ENCODE peak calls at places on chromosomes 4 and X, in seven cellular contexts. One of them, this sample, is unnamed.

GRCh38 chrX:46407753-46408130 is 137.5 kb downstream of the ZNF674 start:
- DNase-seq in Calu3: no peak
- DNase-seq in AG20443: peak; percentile 23
- DNase-seq in GM23248: peak; percentile 44
- DNase-seq in RPMI7951: peak; percentile 49
- DNase-seq in astrocyte of the hippocampus: peak; percentile 10
- DNase-seq in NAMALWA: no peak
- DNase-seq in this sample: no peak

GRCh38 chrX:9873952-9874351 is 87.7 kb downstream of the SHROOM2 start:
- DNase-seq in Calu3: peak; percentile 28
- DNase-seq in AG20443: peak; percentile 39
- DNase-seq in GM23248: peak; percentile 53
- DNase-seq in RPMI7951: peak; percentile 56
- DNase-seq in astrocyte of the hippocampus: peak; percentile 32
- DNase-seq in NAMALWA: peak; percentile 61
- DNase-seq in this sample: no peak

GRCh38 chr4:128946929-128947328 is 137.4 kb downstream of the JADE1 start:
- DNase-seq in Calu3: no peak
- DNase-seq in AG20443: no peak
- DNase-seq in GM23248: no peak
- DNase-seq in RPMI7951: no peak
- DNase-seq in astrocyte of the hippocampus: no peak
- DNase-seq in NAMALWA: no peak
- DNase-seq in this sample: no peak

GRCh38 chr4:138595731-138596465 is 353.7 kb upstream of the SLC7A11 start:
- DNase-seq in Calu3: no peak
- DNase-seq in AG20443: peak; percentile 30
- DNase-seq in GM23248: no peak
- DNase-seq in RPMI7951: no peak
- DNase-seq in astrocyte of the hippocampus: peak; percentile 68
- DNase-seq in NAMALWA: no peak
- DNase-seq in this sample: peak; percentile 66

GRCh38 chr4:17544831-17545234 is 29.9 kb downstream of the CLRN2 start:
- DNase-seq in Calu3: peak; percentile 44
- DNase-seq in AG20443: no peak
- DNase-seq in GM23248: no peak
- DNase-seq in RPMI7951: no peak
- DNase-seq in astrocyte of the hippocampus: no peak
- DNase-seq in NAMALWA: no peak
- DNase-seq in this sample: no peak

GRCh38 chr4:78863254-78863869 is 75.9 kb downstream of the PAQR3 start:
- DNase-seq in Calu3: no peak
- DNase-seq in AG20443: no peak
- DNase-seq in GM23248: peak; percentile 3
- DNase-seq in RPMI7951: no peak
- DNase-seq in astrocyte of the hippocampus: no peak
- DNase-seq in NAMALWA: no peak
- DNase-seq in this sample: no peak

GRCh38 chrX:134478374-134478773 is 18.4 kb downstream of the HPRT1 start:
- DNase-seq in Calu3: no peak
- DNase-seq in AG20443: no peak
- DNase-seq in GM23248: no peak
- DNase-seq in RPMI7951: no peak
- DNase-seq in astrocyte of the hippocampus: no peak
- DNase-seq in NAMALWA: no peak
- DNase-seq in this sample: no peak

GRCh38 chrX:112043997-112044396 is 38.6 kb downstream of the TRPC5 start:
- DNase-seq in Calu3: peak; percentile 5
- DNase-seq in AG20443: no peak
- DNase-seq in GM23248: peak; percentile 10
- DNase-seq in RPMI7951: no peak
- DNase-seq in astrocyte of the hippocampus: peak; percentile 19
- DNase-seq in NAMALWA: peak; percentile 40
- DNase-seq in this sample: no peak

GRCh38 chrX:47446431-47446830 is 36.6 kb downstream of the ZNF41 start:
- DNase-seq in Calu3: no peak
- DNase-seq in AG20443: no peak
- DNase-seq in GM23248: no peak
- DNase-seq in RPMI7951: no peak
- DNase-seq in astrocyte of the hippocampus: no peak
- DNase-seq in NAMALWA: no peak
- DNase-seq in this sample: no peak

GRCh38 chr4:17562157-17562556 is 14.8 kb upstream of the LAP3 start:
- DNase-seq in Calu3: no peak
- DNase-seq in AG20443: no peak
- DNase-seq in GM23248: peak; percentile 12
- DNase-seq in RPMI7951: peak; percentile 41
- DNase-seq in astrocyte of the hippocampus: no peak
- DNase-seq in NAMALWA: no peak
- DNase-seq in this sample: no peak

GRCh38 chr4:8727546-8728510 is 135.3 kb downstream of the CPZ start:
- DNase-seq in Calu3: no peak
- DNase-seq in AG20443: no peak
- DNase-seq in GM23248: no peak
- DNase-seq in RPMI7951: no peak
- DNase-seq in astrocyte of the hippocampus: no peak
- DNase-seq in NAMALWA: no peak
- DNase-seq in this sample: no peak

GRCh38 chr4:118033148-118034060 is 882 bp upstream of the NDST3 start:
- DNase-seq in Calu3: peak; percentile 66
- DNase-seq in AG20443: peak; percentile 77
- DNase-seq in GM23248: peak; percentile 48
- DNase-seq in RPMI7951: peak; percentile 43
- DNase-seq in astrocyte of the hippocampus: peak; percentile 76
- DNase-seq in NAMALWA: no peak
- DNase-seq in this sample: peak; percentile 26

GRCh38 chrX:118976599-118977340 is 2.4 kb downstream of the LONRF3 start:
- DNase-seq in Calu3: peak; percentile 79
- DNase-seq in AG20443: peak; percentile 26
- DNase-seq in GM23248: peak; percentile 31
- DNase-seq in RPMI7951: peak; percentile 27
- DNase-seq in astrocyte of the hippocampus: peak; percentile 30
- DNase-seq in NAMALWA: peak; percentile 17
- DNase-seq in this sample: no peak

GRCh38 chr4:85979276-85979675 is 380.6 kb downstream of the MAPK10 start:
- DNase-seq in Calu3: no peak
- DNase-seq in AG20443: no peak
- DNase-seq in GM23248: no peak
- DNase-seq in RPMI7951: no peak
- DNase-seq in astrocyte of the hippocampus: no peak
- DNase-seq in NAMALWA: no peak
- DNase-seq in this sample: no peak

GRCh38 chr4:3368334-3368733 is 73.4 kb upstream of the HGFAC start:
- DNase-seq in Calu3: no peak
- DNase-seq in AG20443: no peak
- DNase-seq in GM23248: no peak
- DNase-seq in RPMI7951: no peak
- DNase-seq in astrocyte of the hippocampus: no peak
- DNase-seq in NAMALWA: no peak
- DNase-seq in this sample: no peak

GRCh38 chrX:136953867-136954787 is 73.6 kb upstream of the RBMX start:
- DNase-seq in Calu3: peak; percentile 65
- DNase-seq in AG20443: peak; percentile 56
- DNase-seq in GM23248: peak; percentile 81
- DNase-seq in RPMI7951: peak; percentile 62
- DNase-seq in astrocyte of the hippocampus: peak; percentile 75
- DNase-seq in NAMALWA: peak; percentile 79
- DNase-seq in this sample: peak; percentile 55

GRCh38 chrX:150234126-150234525 is 129.0 kb upstream of the MAMLD1 start:
- DNase-seq in Calu3: no peak
- DNase-seq in AG20443: no peak
- DNase-seq in GM23248: no peak
- DNase-seq in RPMI7951: peak; percentile 72
- DNase-seq in astrocyte of the hippocampus: peak; percentile 35
- DNase-seq in NAMALWA: no peak
- DNase-seq in this sample: no peak

GRCh38 chr4:1400191-1400805 is 5.9 kb downstream of the NKX1-1 start:
- DNase-seq in Calu3: no peak
- DNase-seq in AG20443: no peak
- DNase-seq in GM23248: no peak
- DNase-seq in RPMI7951: no peak
- DNase-seq in astrocyte of the hippocampus: no peak
- DNase-seq in NAMALWA: no peak
- DNase-seq in this sample: no peak

GRCh38 chr4:23717528-23718248 is 172.2 kb downstream of the PPARGC1A start:
- DNase-seq in Calu3: no peak
- DNase-seq in AG20443: peak; percentile 61
- DNase-seq in GM23248: peak; percentile 52
- DNase-seq in RPMI7951: peak; percentile 29
- DNase-seq in astrocyte of the hippocampus: peak; percentile 53
- DNase-seq in NAMALWA: peak; percentile 70
- DNase-seq in this sample: peak; percentile 20

GRCh38 chrX:109797311-109797975 is 64.4 kb upstream of the ACSL4 start:
- DNase-seq in Calu3: no peak
- DNase-seq in AG20443: peak; percentile 10
- DNase-seq in GM23248: peak; percentile 11
- DNase-seq in RPMI7951: peak; percentile 30
- DNase-seq in astrocyte of the hippocampus: peak; percentile 17
- DNase-seq in NAMALWA: no peak
- DNase-seq in this sample: no peak

GRCh38 chrX:115642895-115643530 is 82.0 kb downstream of the PLS3 start:
- DNase-seq in Calu3: peak; percentile 38
- DNase-seq in AG20443: peak; percentile 25
- DNase-seq in GM23248: peak; percentile 48
- DNase-seq in RPMI7951: peak; percentile 47
- DNase-seq in astrocyte of the hippocampus: peak; percentile 71
- DNase-seq in NAMALWA: peak; percentile 64
- DNase-seq in this sample: peak; percentile 67

GRCh38 chr4:47705326-47705981 is 132.4 kb downstream of the CORIN start:
- DNase-seq in Calu3: no peak
- DNase-seq in AG20443: no peak
- DNase-seq in GM23248: peak; percentile 52
- DNase-seq in RPMI7951: peak; percentile 20
- DNase-seq in astrocyte of the hippocampus: peak; percentile 11
- DNase-seq in NAMALWA: peak; percentile 54
- DNase-seq in this sample: no peak

GRCh38 chr4:25345880-25346279 is 31.2 kb upstream of the ANAPC4 start:
- DNase-seq in Calu3: no peak
- DNase-seq in AG20443: no peak
- DNase-seq in GM23248: no peak
- DNase-seq in RPMI7951: peak; percentile 41
- DNase-seq in astrocyte of the hippocampus: no peak
- DNase-seq in NAMALWA: no peak
- DNase-seq in this sample: peak; percentile 33

GRCh38 chrX:49659771-49660170 is 36.0 kb downstream of the PAGE1 start:
- DNase-seq in Calu3: no peak
- DNase-seq in AG20443: no peak
- DNase-seq in GM23248: no peak
- DNase-seq in RPMI7951: no peak
- DNase-seq in astrocyte of the hippocampus: no peak
- DNase-seq in NAMALWA: no peak
- DNase-seq in this sample: no peak

GRCh38 chrX:154332561-154332960 is 37.0 kb downstream of the TKTL1 start:
- DNase-seq in Calu3: no peak
- DNase-seq in AG20443: no peak
- DNase-seq in GM23248: no peak
- DNase-seq in RPMI7951: no peak
- DNase-seq in astrocyte of the hippocampus: no peak
- DNase-seq in NAMALWA: no peak
- DNase-seq in this sample: no peak

GRCh38 chr4:2408401-2408958 is 10.0 kb downstream of the ZFYVE28 start:
- DNase-seq in Calu3: no peak
- DNase-seq in AG20443: no peak
- DNase-seq in GM23248: no peak
- DNase-seq in RPMI7951: no peak
- DNase-seq in astrocyte of the hippocampus: no peak
- DNase-seq in NAMALWA: peak; percentile 71
- DNase-seq in this sample: no peak

GRCh38 chrX:152989292-152989658 is 4.6 kb downstream of the PNMA5 start:
- DNase-seq in Calu3: no peak
- DNase-seq in AG20443: peak; percentile 32
- DNase-seq in GM23248: peak; percentile 25
- DNase-seq in RPMI7951: no peak
- DNase-seq in astrocyte of the hippocampus: no peak
- DNase-seq in NAMALWA: no peak
- DNase-seq in this sample: no peak

GRCh38 chr4:3483471-3483921 is 20.4 kb downstream of the DOK7 start:
- DNase-seq in Calu3: no peak
- DNase-seq in AG20443: peak; percentile 80
- DNase-seq in GM23248: peak; percentile 89
- DNase-seq in RPMI7951: peak; percentile 76
- DNase-seq in astrocyte of the hippocampus: peak; percentile 80
- DNase-seq in NAMALWA: no peak
- DNase-seq in this sample: no peak

GRCh38 chrX:39764441-39764914 is 333.3 kb downstream of the BCOR start:
- DNase-seq in Calu3: no peak
- DNase-seq in AG20443: no peak
- DNase-seq in GM23248: no peak
- DNase-seq in RPMI7951: peak; percentile 74
- DNase-seq in astrocyte of the hippocampus: peak; percentile 51
- DNase-seq in NAMALWA: peak; percentile 55
- DNase-seq in this sample: no peak

GRCh38 chr4:2914220-2915126 is 48.7 kb downstream of the NOP14 start:
- DNase-seq in Calu3: no peak
- DNase-seq in AG20443: no peak
- DNase-seq in GM23248: no peak
- DNase-seq in RPMI7951: no peak
- DNase-seq in astrocyte of the hippocampus: peak; percentile 40
- DNase-seq in NAMALWA: no peak
- DNase-seq in this sample: no peak

GRCh38 chrX:64205735-64206491 is 405 bp upstream of the AMER1 start:
- DNase-seq in Calu3: peak; percentile 92
- DNase-seq in AG20443: peak; percentile 91
- DNase-seq in GM23248: peak; percentile 91
- DNase-seq in RPMI7951: peak; percentile 96
- DNase-seq in astrocyte of the hippocampus: peak; percentile 94
- DNase-seq in NAMALWA: peak; percentile 92
- DNase-seq in this sample: peak; percentile 70

GRCh38 chr4:13766722-13767495 is 139.4 kb upstream of the BOD1L1 start:
- DNase-seq in Calu3: no peak
- DNase-seq in AG20443: no peak
- DNase-seq in GM23248: no peak
- DNase-seq in RPMI7951: peak; percentile 3
- DNase-seq in astrocyte of the hippocampus: no peak
- DNase-seq in NAMALWA: no peak
- DNase-seq in this sample: no peak

GRCh38 chr4:36399762-36400353 is 118.4 kb downstream of the DTHD1 start:
- DNase-seq in Calu3: peak; percentile 13
- DNase-seq in AG20443: no peak
- DNase-seq in GM23248: peak; percentile 14
- DNase-seq in RPMI7951: no peak
- DNase-seq in astrocyte of the hippocampus: peak; percentile 63
- DNase-seq in NAMALWA: peak; percentile 55
- DNase-seq in this sample: peak; percentile 8

This sample was measured in astrocyte of the cerebellum.